ENCODE peak calls at places on chromosomes 13 and 19, in six cellular contexts. W is NCI-H345; G is stimulated activated CD8-positive, alpha-beta memory T cell treated with anti-CD3 and anti-CD28 coated beads, Interleukin-2, amount 100 ng/mL, for 1 hour; P is effector memory CD8-positive, alpha-beta T cell; K is psoas muscle; H is GM10248. O is an unnamed sample.
A peak's percentile ranks its signal among the peaks of the same experiment; 100 is the strongest.

GRCh38 chr19:46383846-46384245 is 29.5 kb downstream of the CCDC8 start:
- DNase-seq in W (no peak), G (no peak), H (no peak), K (no peak), P (no peak), O (no peak)

GRCh38 chr19:7701654-7702457 is at the start of gene FCER2:
- DNase-seq in K (no peak), G (no peak), W (no peak), P (no peak), H (peak; percentile 75), O (no peak)

GRCh38 chr13:48591889-48592725 is 59.2 kb upstream of the RCBTB2 start:
- DNase-seq in H (no peak), K (no peak), P (no peak), W (no peak), G (no peak), O (no peak)

GRCh38 chr19:24032651-24033050 is 54.3 kb upstream of the ZNF254 start:
- DNase-seq in W (no peak), H (no peak), K (no peak), P (no peak), G (no peak), O (no peak)

GRCh38 chr13:28423010-28423409 is 71.9 kb downstream of the FLT1 start:
- DNase-seq in K (peak; percentile 21), P (no peak), G (peak; percentile 5), H (peak; percentile 49), W (no peak), O (no peak)

GRCh38 chr13:21039097-21039800 is 22.1 kb downstream of the LATS2 start:
- DNase-seq in H (no peak), G (no peak), P (no peak), W (no peak), K (no peak), O (no peak)

GRCh38 chr19:55228403-55229031 is at the start of gene TMEM86B:
- DNase-seq in H (no peak), G (no peak), P (no peak), K (no peak), W (no peak), O (no peak)

GRCh38 chr19:3025516-3025890 is 3.6 kb downstream of the TLE2 start:
- DNase-seq in W (no peak), K (no peak), P (no peak), H (no peak), G (no peak), O (peak; percentile 78)

GRCh38 chr19:50203281-50204080 is at the start of gene MYH14:
- DNase-seq in H (no peak), G (no peak), P (no peak), K (peak; percentile 91), W (peak; percentile 87), O (peak; percentile 94)

GRCh38 chr13:41613984-41614581 is 156.7 kb downstream of the RGCC start:
- DNase-seq in W (no peak), K (peak; percentile 55), G (no peak), P (no peak), H (no peak), O (no peak)

GRCh38 chr19:46413262-46414031 is at the start of gene CCDC8:
- DNase-seq in P (no peak), W (no peak), K (peak; percentile 75), H (no peak), G (no peak), O (peak; percentile 59)

GRCh38 chr13:23671902-23672301 is 101.7 kb downstream of the TNFRSF19 start:
- DNase-seq in P (no peak), K (no peak), H (no peak), W (no peak), G (no peak), O (no peak)

O was measured in DMS79 treated with DMSO at 0.1 percent for 48 hours.